ENCODE peak calls at places on chromosomes 4 and X, in four cellular contexts. Z, K, O and G are unnamed samples.

GRCh38 chrX:48487362-48487785 is 11.4 kb downstream of the FTSJ1 start:
- DNase-seq in Z (no peak), K (no peak), O (no peak), G (no peak)

GRCh38 chr4:26039950-26040349 is 125.9 kb downstream of the SMIM20 start:
- DNase-seq in Z (no peak), K (peak; percentile 36), O (peak; percentile 58), G (no peak)

GRCh38 chr4:179605196-179605595 is 2163.0 kb upstream of the AGA start:
- DNase-seq in Z (no peak), K (no peak), O (no peak), G (no peak)

GRCh38 chrX:39896951-39897740 is 200.6 kb downstream of the BCOR start:
- DNase-seq in Z (peak; percentile 49), K (no peak), O (peak; percentile 74), G (peak; percentile 78)

GRCh38 chr4:110198472-110199419 is at the start of gene ELOVL6:
- DNase-seq in Z (peak; percentile 48), K (peak; percentile 78), O (peak; percentile 71), G (peak; percentile 60)

GRCh38 chr4:174047363-174047762 is 236.1 kb downstream of the FBXO8 start:
- DNase-seq in Z (no peak), K (no peak), O (no peak), G (no peak)

GRCh38 chrX:107731831-107732502 is 43.6 kb downstream of the TSC22D3 start:
- DNase-seq in Z (peak; percentile 93), K (peak; percentile 81), O (peak; percentile 97), G (peak; percentile 95)

GRCh38 chrX:133653363-133653762 is 238.1 kb upstream of the GPC4 start:
- DNase-seq in Z (no peak), K (no peak), O (no peak), G (no peak)

GRCh38 chr4:52825311-52826090 is 36.6 kb upstream of the RASL11B start:
- DNase-seq in Z (no peak), K (no peak), O (no peak), G (no peak)

GRCh38 chr4:107877361-107877760 is 52.6 kb downstream of the SGMS2 start:
- DNase-seq in Z (no peak), K (no peak), O (no peak), G (no peak)

GRCh38 chr4:174016251-174016650 is 267.2 kb downstream of the FBXO8 start:
- DNase-seq in Z (no peak), K (no peak), O (no peak), G (peak; percentile 6)

GRCh38 chr4:234178-234577 is 71.1 kb downstream of the ZNF732 start:
- DNase-seq in Z (no peak), K (no peak), O (no peak), G (no peak)

GRCh38 chr4:17619416-17620105 is 5.1 kb downstream of the MED28 start:
- DNase-seq in Z (no peak), K (no peak), O (no peak), G (no peak)

GRCh38 chrX:106933538-106933961 is 13.3 kb downstream of the CLDN2 start:
- DNase-seq in Z (no peak), K (peak; percentile 25), O (no peak), G (no peak)

GRCh38 chr4:69523385-69524132 is 27.9 kb upstream of the UGT2B4 start:
- DNase-seq in Z (no peak), K (no peak), O (no peak), G (no peak)

GRCh38 chrX:154026136-154026806 is 6.6 kb upstream of the IRAK1 start:
- DNase-seq in Z (no peak), K (no peak), O (no peak), G (no peak)

GRCh38 chrX:22922961-22923360 is 76.8 kb upstream of the DDX53 start:
- DNase-seq in Z (no peak), K (no peak), O (no peak), G (no peak)

GRCh38 chr4:152278505-152279301 is 257.2 kb downstream of the FBXW7 start:
- DNase-seq in Z (no peak), K (peak; percentile 27), O (no peak), G (no peak)

GRCh38 chr4:87092389-87093141 is 127.9 kb downstream of the KLHL8 start:
- DNase-seq in Z (peak; percentile 74), K (peak; percentile 89), O (peak; percentile 80), G (peak; percentile 63)

GRCh38 chr4:177367336-177367735 is 57.7 kb downstream of the NEIL3 start:
- DNase-seq in Z (no peak), K (no peak), O (no peak), G (no peak)

GRCh38 chr4:150280081-150280950 is 202.1 kb downstream of the DCLK2 start:
- DNase-seq in Z (no peak), K (no peak), O (no peak), G (no peak)

GRCh38 chrX:154025230-154025629 is 5.5 kb upstream of the IRAK1 start:
- DNase-seq in Z (no peak), K (no peak), O (no peak), G (no peak)

DNA sequence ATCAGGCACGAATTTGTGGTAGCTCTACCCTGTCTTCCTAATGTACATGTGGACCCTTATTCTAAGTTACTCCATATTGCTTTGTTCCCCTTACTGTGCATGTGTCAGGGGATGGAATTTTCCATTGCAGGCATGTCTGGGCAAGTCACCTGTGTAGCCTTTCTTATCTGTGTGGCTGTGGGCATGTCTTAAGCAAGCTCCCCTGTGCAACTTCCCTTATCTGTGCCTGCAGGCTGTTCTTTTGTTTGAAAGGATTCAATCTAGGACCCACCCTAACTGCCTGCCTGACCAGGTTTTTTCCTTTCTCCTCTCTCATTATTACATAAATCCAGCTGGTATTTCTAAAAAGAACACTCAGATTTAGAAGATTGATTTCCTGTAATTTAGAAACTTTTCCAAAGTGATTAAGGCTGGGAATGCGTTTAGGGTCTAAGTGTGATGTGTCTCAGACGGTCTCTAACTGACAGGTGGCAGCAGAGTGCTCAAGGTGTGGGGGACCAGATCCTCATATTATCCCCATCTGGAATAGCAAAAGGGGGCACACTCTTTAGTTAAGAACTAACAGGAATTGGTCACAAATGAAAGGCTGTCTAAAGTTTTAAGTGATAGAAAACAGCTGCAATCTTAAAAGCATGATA is 198.9 kb upstream of the PPP1R2C start:
- DNase-seq in Z (no peak), K (peak; percentile 35), O (no peak), G (no peak)
- H3K9me3 ChIP-seq in Z (no peaks in the 10 kb centered on the region), K (no peaks in the 10 kb centered on the region), O (no peaks in the 10 kb centered on the region), G (no peaks in the 10 kb centered on the region)

DNA sequence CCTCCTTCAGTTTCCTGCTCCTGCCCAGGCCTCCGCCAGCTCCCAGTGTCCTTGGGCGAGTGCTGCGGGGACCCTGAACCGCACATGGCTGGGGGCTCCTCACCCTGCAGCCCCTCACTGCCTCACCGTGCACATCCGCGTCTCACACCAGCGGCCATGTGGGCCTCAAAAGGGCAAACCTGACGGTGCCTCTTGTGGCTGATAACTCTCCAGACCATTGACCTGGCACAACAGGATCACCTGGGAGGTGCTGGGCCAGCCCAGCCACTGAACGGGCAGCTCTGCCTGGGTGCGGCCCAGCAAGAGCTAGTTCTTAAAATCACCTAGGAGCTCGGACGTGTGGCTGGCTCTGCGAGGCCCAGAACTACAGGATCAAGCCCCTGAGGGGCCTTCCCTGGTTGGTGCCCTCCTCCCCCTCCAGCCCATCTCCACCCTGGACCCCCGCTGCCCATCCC is 4.1 kb upstream of the S100P start:
- DNase-seq in Z (no peak), K (peak; percentile 60), O (no peak), G (no peak)
- H3K4me1 ChIP-seq in Z (no peaks in the 10 kb centered on the region), K (peaks cover 8% of the 10 kb centered on the region), O (no peaks in the 10 kb centered on the region), G (peaks cover 2% of the 10 kb centered on the region)

GRCh38 chr4:153448003-153448731 is 18.0 kb upstream of the TMEM131L start:
- DNase-seq in Z (no peak), K (no peak), O (no peak), G (no peak)
- H3K4me3 ChIP-seq in Z (no peak overlapping the region), K (no peak overlapping the region), O (peak overlapping the region; percentile 14), G (peak overlapping the region; percentile 25)

DNA sequence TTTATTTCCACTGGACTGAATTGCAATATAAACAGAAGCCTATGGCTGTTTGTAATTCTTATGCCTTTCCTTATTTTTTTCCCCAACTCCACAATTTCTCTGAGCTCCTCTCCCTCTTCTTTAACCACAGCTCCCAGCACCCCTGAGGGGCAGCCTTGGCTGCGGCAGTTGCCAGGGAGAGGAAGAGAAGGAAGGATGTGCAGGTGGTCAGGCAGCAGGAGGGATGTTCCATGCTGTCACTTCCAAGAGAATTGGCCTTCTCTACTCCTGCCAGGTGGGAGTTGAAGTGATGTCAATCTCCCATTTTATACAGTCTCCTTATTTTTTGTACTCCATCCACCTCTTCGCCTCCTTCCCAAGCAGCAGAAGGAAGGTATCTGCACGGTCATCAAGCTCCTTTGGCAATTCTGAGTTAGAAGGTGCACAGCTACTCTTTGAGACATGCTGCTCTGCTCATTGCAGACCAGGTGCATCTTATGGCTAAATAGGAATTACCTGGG is 343.3 kb upstream of the RPS6KA3 start:
- DNase-seq in Z (no peak), K (no peak), O (no peak), G (no peak)
- H3K9me3 ChIP-seq in Z (no peaks in the 10 kb centered on the region), K (no peaks in the 10 kb centered on the region), O (no peaks in the 10 kb centered on the region), G (no peaks in the 10 kb centered on the region)

GRCh38 chr4:153438916-153439756 is 27.0 kb upstream of the TMEM131L start:
- DNase-seq in Z (no peak), K (no peak), O (no peak), G (no peak)

GRCh38 chr4:153428816-153429592 is 37.2 kb upstream of the TMEM131L start:
- DNase-seq in Z (no peak), K (no peak), O (no peak), G (no peak)

GRCh38 chr4:153432971-153433752 is 33.0 kb upstream of the TMEM131L start:
- DNase-seq in Z (peak; percentile 66), K (peak; percentile 75), O (peak; percentile 76), G (peak; percentile 58)

GRCh38 chr4:153433753-153434105 is 32.4 kb upstream of the TMEM131L start:
- DNase-seq in Z (no peak), K (no peak), O (no peak), G (no peak)

DNA sequence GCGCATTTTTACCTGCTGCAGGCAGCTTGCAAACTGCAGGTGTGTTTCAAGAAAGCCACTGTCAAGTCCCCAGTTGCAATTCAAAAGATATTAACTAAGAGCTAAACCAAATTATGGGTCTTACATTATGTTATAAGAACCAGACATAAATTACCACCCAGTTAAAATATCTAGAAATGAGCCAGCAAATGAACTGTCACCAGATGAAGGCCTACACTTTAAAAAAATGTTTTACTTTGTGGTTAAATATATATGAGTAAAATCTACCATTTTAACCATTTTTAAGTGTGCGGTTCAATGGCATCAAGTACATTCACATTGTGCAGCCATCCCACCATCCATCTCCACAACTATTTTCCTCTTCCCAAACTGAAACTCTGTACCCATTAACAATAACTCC is 32.0 kb upstream of the TMEM131L start:
- DNase-seq in Z (no peak), K (no peak), O (no peak), G (no peak)
- H3K4me1 ChIP-seq in Z (no peaks in the 10 kb centered on the region), K (no peaks in the 10 kb centered on the region), O (peaks cover 9% of the 10 kb centered on the region), G (no peaks in the 10 kb centered on the region)

DNA sequence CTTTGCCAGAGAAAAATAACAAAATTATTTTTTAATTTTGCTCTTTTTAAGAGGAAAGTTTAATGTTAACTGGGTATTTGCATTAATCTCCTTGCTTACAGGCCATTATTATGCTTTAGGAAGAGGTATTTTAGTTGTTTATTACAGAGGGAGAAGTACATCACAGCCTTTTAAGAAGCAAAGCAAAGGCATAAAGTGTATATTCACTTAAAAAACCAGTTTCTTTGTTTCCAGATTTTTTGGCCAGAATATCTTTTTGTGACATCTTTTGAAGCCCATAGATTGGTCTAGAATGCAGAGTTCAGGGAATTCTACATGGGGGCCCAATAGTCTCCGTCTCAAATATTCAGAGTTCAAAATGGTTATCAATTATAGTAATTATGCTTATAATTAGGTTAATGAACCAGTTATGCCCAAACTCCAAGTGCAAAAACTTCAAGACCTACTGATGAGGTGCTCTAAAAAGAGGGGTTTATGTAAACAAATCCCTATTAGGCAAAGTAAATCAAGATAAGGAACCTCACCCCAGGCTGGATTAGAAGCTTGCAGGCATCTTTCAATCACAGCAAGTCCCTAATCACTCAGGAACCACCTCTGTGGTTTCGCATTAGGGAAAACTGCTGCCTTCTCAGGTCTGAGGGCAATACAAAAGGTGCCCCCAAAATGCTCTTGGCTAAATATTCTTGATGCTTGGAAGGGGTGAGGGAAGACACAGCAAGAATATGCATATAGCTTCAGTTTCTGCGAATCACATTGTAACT is 1.4 kb downstream of the CXXC4 start:
- DNase-seq in Z (no peak), K (no peak), O (no peak), G (no peak)
- H3K4me3 ChIP-seq in Z (peak overlapping the region; percentile 63), K (no peak overlapping the region), O (peak overlapping the region; percentile 69), G (peak overlapping the region; percentile 20)